ENCODE peak calls at places on chromosomes 4 and X, in nine cellular contexts. H is Panc1, D is IMR-90, B is heart right ventricle, G is neural progenitor cell, V is endodermal cell, C is endothelial cell of umbilical vein, K is ascending aorta, O is A549. N is an unnamed sample. For H3K9me3 and H3K4me1, the result is how much of the 10 kb centered on the place peaks cover.

GRCh38 chr4:69957209-69957608 is 8.3 kb downstream of the CSN2 start:
- DNase-seq in K (no peak), D (no peak), H (no peak), V (peak), B (no peak), C (no peak), O (no peak), G (no peak), N (no peak)

GRCh38 chrX:19904778-19905367 is 17.5 kb upstream of the SH3KBP1 start:
- DNase-seq in K (no peak), B (no peak), O (peak), C (peak), D (peak), G (peak), H (no peak), V (no peak), N (peak)

GRCh38 chr4:168076989-168077725 is 15.2 kb upstream of the ANXA10 start:
- DNase-seq in B (no peak), C (peak), G (peak), O (peak), H (peak), K (no peak), D (peak), V (peak), N (peak)

GRCh38 chrX:119682019-119682989 is 10.7 kb downstream of the SEPTIN6 start:
- DNase-seq in V (no peak), D (no peak), C (no peak), G (no peak), B (no peak), K (no peak), H (no peak), O (no peak), N (no peak)

GRCh38 chr4:148359769-148360168 is 82.4 kb downstream of the NR3C2 start:
- DNase-seq in V (no peak), C (peak), H (no peak), G (no peak), D (no peak), O (no peak), K (no peak), B (no peak), N (no peak)

GRCh38 chr4:72031868-72032619 is at the start of gene NPFFR2:
- DNase-seq in H (no peak), V (peak), G (peak), D (no peak), B (peak), C (peak), K (no peak), O (no peak), N (peak)

GRCh38 chr4:48033825-48034413 is 17.3 kb downstream of the NIPAL1 start:
- DNase-seq in O (no peak), G (peak), B (no peak), C (peak), V (peak), H (no peak), D (peak), K (no peak), N (no peak)

GRCh38 chrX:40213092-40213491 is 115.3 kb upstream of the BCOR start:
- DNase-seq in K (no peak), V (no peak), D (no peak), G (no peak), C (no peak), O (no peak), H (no peak), B (no peak), N (no peak)

GRCh38 chr4:82756061-82756460 is 42.5 kb downstream of the SCD5 start:
- DNase-seq in D (no peak), C (no peak), G (no peak), B (no peak), V (peak), H (no peak), K (no peak), O (no peak), N (no peak)

GRCh38 chr4:184805462-184806245 is 20.1 kb downstream of the ACSL1 start:
- DNase-seq in C (no peak), B (peak), V (peak), O (no peak), H (no peak), D (no peak), G (no peak), K (no peak), N (no peak)

GRCh38 chr4:186728631-186729271 is 5.1 kb upstream of the FAT1 start:
- DNase-seq in V (no peak), C (no peak), H (no peak), G (peak), B (no peak), D (no peak), O (no peak), K (no peak), N (no peak)

GRCh38 chr4:139603576-139604387 is 47.8 kb upstream of the SETD7 start:
- DNase-seq in B (no peak), K (no peak), D (peak), C (peak), H (no peak), V (peak), G (peak), O (peak), N (peak)

GRCh38 chr4:75547647-75548387 is 8.0 kb upstream of the ODAPH start:
- DNase-seq in V (no peak), B (peak), O (no peak), H (no peak), D (peak), C (no peak), K (no peak), G (no peak), N (peak)

GRCh38 chr4:185764880-185765279 is 47.1 kb downstream of the SORBS2 start:
- DNase-seq in B (no peak), G (no peak), V (no peak), O (no peak), H (no peak), K (no peak), C (no peak), D (peak), N (peak)

GRCh38 chrX:37776283-37776986 is 3.4 kb upstream of the CYBB start:
- DNase-seq in H (no peak), K (no peak), O (no peak), D (no peak), C (no peak), G (no peak), V (no peak), B (no peak), N (no peak)
- H3K9me3 ChIP-seq in H (under half), K (under half), O (under half), D (under half), C (under half), G (under half), V (under half), B (under half), N (under half)

GRCh38 chr4:98663226-98664006 is 5.0 kb upstream of the TSPAN5 start:
- DNase-seq in K (no peak), B (no peak), V (no peak), D (no peak), O (no peak), C (no peak), H (no peak), G (no peak), N (no peak)
- H3K4me1 ChIP-seq in K (under half), B (under half), V (under half), D (under half), O (under half), C (under half), H (under half), G (under half), N (under half)

GRCh38 chr4:60463846-60464502 is 736.2 kb upstream of the ADGRL3 start:
- DNase-seq in C (no peak), D (no peak), G (peak), V (peak), O (no peak), K (no peak), B (no peak), H (no peak), N (no peak)
- TF ChIP-seq CTCF in C (no peak), D (peak), G (peak), V (peak), O (no peak), K (no peak), B (no peak), H (no peak), N (no peak)

DNA sequence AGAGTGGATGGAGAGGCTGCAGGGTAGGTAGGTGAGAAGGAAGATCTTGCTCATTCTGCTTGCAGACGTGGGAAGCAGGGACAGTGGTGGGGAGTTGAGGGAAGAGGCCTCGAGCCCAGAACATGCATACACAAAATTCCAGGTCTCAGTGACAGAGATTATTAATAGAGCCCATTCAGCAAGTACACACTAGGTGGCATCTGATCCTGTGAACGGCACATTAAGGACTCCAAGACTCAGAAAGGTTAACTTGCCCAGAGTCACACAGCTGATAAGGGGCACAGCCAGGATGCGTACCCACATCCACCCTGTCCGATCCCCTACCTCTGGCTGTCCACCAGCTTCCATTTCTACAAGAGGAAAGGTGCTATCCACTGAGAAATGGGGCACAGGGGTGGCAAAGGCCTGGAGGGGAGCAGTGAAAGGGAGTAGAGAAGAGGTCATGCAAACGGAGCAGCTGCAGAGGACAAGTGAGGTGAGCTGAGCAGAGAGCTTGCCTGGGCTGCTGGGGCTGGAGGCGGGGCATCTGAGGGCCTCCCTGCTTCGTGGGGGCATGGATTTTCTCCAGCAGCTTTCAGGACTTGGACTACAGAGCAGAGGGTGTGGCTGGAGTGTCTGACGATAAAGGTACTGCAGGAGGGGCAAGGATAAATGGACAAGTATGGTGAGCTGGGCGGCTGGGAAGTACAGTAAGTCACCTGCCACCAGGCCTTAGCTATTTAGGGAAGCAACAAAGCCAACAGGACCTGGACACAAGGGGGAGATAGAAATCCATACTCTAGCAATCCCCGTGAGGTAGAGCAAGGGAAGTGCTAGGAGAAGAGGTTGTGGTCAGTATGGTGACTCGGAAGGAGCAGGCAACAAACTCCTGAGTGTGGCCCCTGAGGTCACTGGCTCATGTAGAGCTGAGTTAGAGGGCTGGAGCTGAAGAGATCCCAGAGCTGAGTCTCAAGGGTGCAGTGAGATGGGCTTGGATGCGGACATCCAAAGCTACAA is 11.2 kb downstream of the IDS start:
- DNase-seq in H (no peak), V (peak), D (no peak), O (no peak), K (no peak), C (no peak), G (no peak), B (peak), N (no peak)
- H3K9me3 ChIP-seq in H (under half), V (under half), D (under half), O (under half), K (under half), C (under half), G (under half), B (under half), N (under half)

DNA sequence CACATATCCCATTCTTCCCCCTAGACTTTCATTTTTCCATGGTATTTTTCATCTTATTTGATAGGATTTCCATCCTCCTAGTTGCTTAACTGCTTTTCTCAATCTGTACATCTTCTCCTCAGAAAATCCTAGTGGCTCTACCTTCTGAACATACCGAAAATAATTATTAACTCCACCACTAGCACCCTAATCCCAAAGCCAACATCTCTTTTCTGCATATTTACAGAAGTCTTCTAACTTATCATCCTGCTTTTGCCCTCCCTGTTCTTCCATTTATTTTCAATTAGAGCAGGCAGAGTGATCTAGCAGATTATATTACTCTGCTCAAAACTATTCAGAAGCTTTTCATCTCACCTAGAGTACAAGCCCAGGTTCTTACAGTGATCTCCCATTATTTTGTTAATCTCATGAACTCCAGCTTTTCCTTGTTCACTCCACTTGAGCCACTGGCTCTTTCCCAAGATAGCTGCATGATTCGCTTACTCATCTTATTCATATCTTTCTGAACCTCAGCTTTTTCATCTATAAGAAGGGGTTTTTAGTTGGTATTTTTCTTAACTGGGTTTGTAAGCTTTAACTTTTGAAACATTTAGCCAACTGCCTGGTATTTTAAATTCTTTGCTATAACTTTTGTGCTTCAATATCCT is 24.1 kb downstream of the GIMD1 start:
- DNase-seq in H (no peak), B (no peak), V (no peak), C (no peak), K (no peak), O (no peak), G (no peak), D (peak), N (no peak)
- H3K4me1 ChIP-seq in H (under half), B (under half), V (under half), C (under half), K (under half), O (under half), G (under half), D (under half), N (under half)

GRCh38 chr4:113294910-113295309 is 245.5 kb downstream of the ANK2 start:
- DNase-seq in D (no peak), G (no peak), C (peak), K (no peak), O (no peak), B (no peak), H (no peak), V (no peak), N (no peak)
- TF ChIP-seq CTCF in D (peak), G (no peak), C (no peak), K (no peak), O (peak), B (no peak), H (no peak), V (no peak), N (no peak)

GRCh38 chrX:81874807-81875206 is 672.9 kb downstream of the SH3BGRL start:
- DNase-seq in C (no peak), D (no peak), O (no peak), H (no peak), V (no peak), G (no peak), B (no peak), K (no peak), N (no peak)

GRCh38 chrX:81866873-81867272 is 665.0 kb downstream of the SH3BGRL start:
- DNase-seq in D (no peak), C (no peak), O (no peak), K (no peak), B (no peak), H (no peak), G (no peak), V (no peak), N (no peak)

DNA sequence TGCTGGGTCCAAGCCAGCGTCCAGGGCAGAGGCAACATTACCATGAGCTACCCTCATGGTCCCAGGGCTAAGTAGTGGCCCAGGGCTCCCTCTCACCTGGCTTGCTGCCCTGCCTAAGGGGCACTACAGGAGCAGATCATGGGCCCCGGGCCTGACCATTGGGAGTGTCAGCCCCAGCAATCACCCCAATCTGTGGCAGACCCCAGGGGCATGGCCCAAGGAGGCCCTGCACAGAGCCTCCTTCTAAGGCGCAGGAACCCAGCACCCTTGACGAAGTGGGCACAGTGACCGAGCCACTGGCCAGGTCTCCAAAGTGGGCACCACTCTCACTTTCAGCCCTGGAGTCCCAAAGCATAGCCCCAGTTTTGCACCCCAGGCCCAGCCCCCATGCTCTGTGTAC is 667.1 kb downstream of the SH3BGRL start:
- DNase-seq in H (no peak), B (no peak), D (no peak), C (no peak), K (no peak), G (no peak), O (no peak), V (no peak), N (no peak)
- H3K9me3 ChIP-seq in H (under half), B (under half), D (under half), C (under half), K (under half), G (under half), O (under half), V (under half), N (under half)

GRCh38 chr4:152779513-152780266 is at the start of the genes ARFIP1 and TIGD4:
- DNase-seq in O (peak), K (peak), B (peak), V (peak), C (peak), D (peak), H (peak), G (peak), N (peak)
- H3K4me1 ChIP-seq in O (under half), K (under half), B (under half), V (under half), C (under half), D (under half), H (under half), G (under half), N (under half)

DNA sequence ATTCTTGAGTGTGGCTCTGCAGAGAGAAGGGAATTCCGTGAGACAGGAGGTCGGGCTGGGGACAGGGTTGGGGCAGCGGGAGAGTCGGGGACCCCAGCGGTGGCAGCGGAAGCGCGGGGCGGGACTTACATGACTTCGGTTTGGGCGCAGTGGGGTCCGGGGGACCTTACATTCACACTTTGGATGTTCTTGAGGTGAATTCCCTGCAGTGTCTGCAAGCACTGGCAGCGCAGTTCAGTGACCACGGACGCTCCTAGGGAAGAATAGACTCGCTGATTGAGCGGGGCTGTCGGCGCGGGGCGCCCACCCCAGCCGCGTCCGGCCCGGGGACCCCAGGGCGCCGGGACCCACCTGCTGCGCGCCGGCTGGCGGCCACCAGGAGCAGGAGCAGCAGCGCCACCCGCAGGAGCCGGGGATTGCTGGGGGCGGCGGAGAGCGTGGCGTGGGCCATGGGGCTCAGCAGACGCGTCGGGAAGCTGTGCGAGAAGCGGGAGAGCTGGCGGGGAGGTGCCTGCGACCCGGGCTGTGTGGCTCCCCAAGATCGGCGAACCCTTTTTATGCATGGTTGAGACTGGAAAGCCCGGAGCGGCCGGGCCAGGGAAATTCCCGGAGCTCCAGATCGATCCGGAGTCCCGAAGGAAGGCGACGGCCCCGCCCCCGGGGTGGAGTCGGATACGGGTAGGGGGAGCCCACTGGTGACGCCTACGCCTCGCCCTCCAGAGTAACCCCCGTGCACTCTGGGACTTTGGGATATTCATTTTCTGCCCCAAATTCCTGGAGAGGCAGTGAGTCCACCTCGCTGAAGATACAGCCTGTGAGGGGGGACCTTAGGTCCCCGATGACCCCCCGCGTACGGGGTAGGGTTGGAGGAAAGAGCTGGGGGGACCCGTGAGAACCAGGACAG is at the start of gene CXCL3:
- DNase-seq in K (no peak), G (peak), C (peak), O (peak), B (peak), D (peak), H (no peak), V (peak), N (peak)
- TF ChIP-seq CTCF in K (peak), G (peak), C (peak), O (peak), B (peak), D (peak), H (peak), V (peak), N (peak)

N was measured in cardiac muscle cell.